ENCODE peak calls at places on chromosomes 5 and 9, in seven cellular contexts. One of them, this sample, is unnamed.

GRCh38 chr5:124596595-124597388 is 149.6 kb downstream of the ZNF608 start:
- DNase-seq in cardiac fibroblast: peak; percentile 76
- DNase-seq in spleen: no peak
- DNase-seq in AG04450: peak; percentile 82
- DNase-seq in esophagus muscularis mucosa: no peak
- DNase-seq in colonic mucosa: no peak
- DNase-seq in AG10803: peak; percentile 65
- DNase-seq in this sample: peak; percentile 73

GRCh38 chr5:173144200-173145176 is at the start of gene BNIP1:
- DNase-seq in cardiac fibroblast: peak; percentile 95
- DNase-seq in spleen: peak; percentile 99
- DNase-seq in AG04450: peak; percentile 91
- DNase-seq in esophagus muscularis mucosa: peak; percentile 98
- DNase-seq in colonic mucosa: peak; percentile 100
- DNase-seq in AG10803: peak; percentile 90
- DNase-seq in this sample: peak; percentile 96

GRCh38 chr9:94213513-94214124 is 45.5 kb upstream of the ZNF169 start:
- DNase-seq in cardiac fibroblast: peak; percentile 84
- DNase-seq in spleen: peak; percentile 88
- DNase-seq in AG04450: peak; percentile 39
- DNase-seq in esophagus muscularis mucosa: peak; percentile 95
- DNase-seq in colonic mucosa: peak; percentile 79
- DNase-seq in AG10803: peak; percentile 73
- DNase-seq in this sample: peak; percentile 92

GRCh38 chr5:36398137-36398536 is 96.4 kb upstream of the RANBP3L start:
- DNase-seq in cardiac fibroblast: peak; percentile 75
- DNase-seq in spleen: no peak
- DNase-seq in AG04450: no peak
- DNase-seq in esophagus muscularis mucosa: no peak
- DNase-seq in colonic mucosa: no peak
- DNase-seq in AG10803: peak; percentile 69
- DNase-seq in this sample: peak; percentile 13

GRCh38 chr5:131622633-131623032 is 12.4 kb downstream of the RAPGEF6 start:
- DNase-seq in cardiac fibroblast: peak; percentile 57
- DNase-seq in spleen: no peak
- DNase-seq in AG04450: no peak
- DNase-seq in esophagus muscularis mucosa: no peak
- DNase-seq in colonic mucosa: no peak
- DNase-seq in AG10803: peak; percentile 45
- DNase-seq in this sample: peak; percentile 53

GRCh38 chr9:63817622-63818518 is 1467.1 kb downstream of the FOXD4L5 start:
- DNase-seq in cardiac fibroblast: peak; percentile 11
- DNase-seq in spleen: peak; percentile 97
- DNase-seq in AG04450: no peak
- DNase-seq in esophagus muscularis mucosa: peak; percentile 97
- DNase-seq in colonic mucosa: peak; percentile 56
- DNase-seq in AG10803: peak; percentile 3
- DNase-seq in this sample: peak; percentile 84

GRCh38 chr5:43073597-43074546 is 33.8 kb upstream of the ANXA2R start:
- DNase-seq in cardiac fibroblast: peak; percentile 54
- DNase-seq in spleen: no peak
- DNase-seq in AG04450: no peak
- DNase-seq in esophagus muscularis mucosa: no peak
- DNase-seq in colonic mucosa: peak; percentile 68
- DNase-seq in AG10803: peak; percentile 46
- DNase-seq in this sample: no peak

GRCh38 chr9:119234636-119235035 is 134.6 kb downstream of the BRINP1 start:
- DNase-seq in cardiac fibroblast: no peak
- DNase-seq in spleen: no peak
- DNase-seq in AG04450: no peak
- DNase-seq in esophagus muscularis mucosa: no peak
- DNase-seq in colonic mucosa: no peak
- DNase-seq in AG10803: no peak
- DNase-seq in this sample: no peak

GRCh38 chr9:86181379-86182315 is 77.8 kb downstream of the C9orf153 start:
- DNase-seq in cardiac fibroblast: no peak
- DNase-seq in spleen: no peak
- DNase-seq in AG04450: no peak
- DNase-seq in esophagus muscularis mucosa: no peak
- DNase-seq in colonic mucosa: no peak
- DNase-seq in AG10803: no peak
- DNase-seq in this sample: peak; percentile 36

GRCh38 chr5:115372121-115372520 is 75.7 kb upstream of the CCDC112 start:
- DNase-seq in cardiac fibroblast: peak; percentile 49
- DNase-seq in spleen: no peak
- DNase-seq in AG04450: no peak
- DNase-seq in esophagus muscularis mucosa: no peak
- DNase-seq in colonic mucosa: no peak
- DNase-seq in AG10803: peak; percentile 56
- DNase-seq in this sample: no peak

GRCh38 chr9:19768798-19769197 is 20.0 kb downstream of the SLC24A2 start:
- DNase-seq in cardiac fibroblast: no peak
- DNase-seq in spleen: no peak
- DNase-seq in AG04450: no peak
- DNase-seq in esophagus muscularis mucosa: no peak
- DNase-seq in colonic mucosa: no peak
- DNase-seq in AG10803: no peak
- DNase-seq in this sample: no peak

GRCh38 chr5:146475190-146475801 is 28.2 kb downstream of the TCERG1 start:
- DNase-seq in cardiac fibroblast: no peak
- DNase-seq in spleen: no peak
- DNase-seq in AG04450: no peak
- DNase-seq in esophagus muscularis mucosa: no peak
- DNase-seq in colonic mucosa: no peak
- DNase-seq in AG10803: no peak
- DNase-seq in this sample: no peak

GRCh38 chr5:142795246-142795645 is 25.1 kb downstream of the ARHGAP26 start:
- DNase-seq in cardiac fibroblast: no peak
- DNase-seq in spleen: no peak
- DNase-seq in AG04450: no peak
- DNase-seq in esophagus muscularis mucosa: no peak
- DNase-seq in colonic mucosa: no peak
- DNase-seq in AG10803: no peak
- DNase-seq in this sample: no peak

GRCh38 chr9:37179576-37179975 is 59.2 kb downstream of the ZCCHC7 start:
- DNase-seq in cardiac fibroblast: no peak
- DNase-seq in spleen: no peak
- DNase-seq in AG04450: no peak
- DNase-seq in esophagus muscularis mucosa: no peak
- DNase-seq in colonic mucosa: no peak
- DNase-seq in AG10803: no peak
- DNase-seq in this sample: no peak

GRCh38 chr9:72477862-72478564 is 43.4 kb upstream of the TMC1 start:
- DNase-seq in cardiac fibroblast: peak; percentile 71
- DNase-seq in spleen: no peak
- DNase-seq in AG04450: no peak
- DNase-seq in esophagus muscularis mucosa: no peak
- DNase-seq in colonic mucosa: peak; percentile 64
- DNase-seq in AG10803: peak; percentile 69
- DNase-seq in this sample: peak; percentile 95

GRCh38 chr9:133460405-133461175 is 812 bp downstream of the CACFD1 start:
- DNase-seq in cardiac fibroblast: peak; percentile 32
- DNase-seq in spleen: no peak
- DNase-seq in AG04450: no peak
- DNase-seq in esophagus muscularis mucosa: no peak
- DNase-seq in colonic mucosa: peak; percentile 91
- DNase-seq in AG10803: peak; percentile 7
- DNase-seq in this sample: peak; percentile 92

GRCh38 chr9:18982246-18982589 is 50.8 kb downstream of the SAXO1 start:
- DNase-seq in cardiac fibroblast: no peak
- DNase-seq in spleen: no peak
- DNase-seq in AG04450: no peak
- DNase-seq in esophagus muscularis mucosa: peak; percentile 45
- DNase-seq in colonic mucosa: no peak
- DNase-seq in AG10803: no peak
- DNase-seq in this sample: no peak

GRCh38 chr5:13250450-13251291 is 693.8 kb downstream of the DNAH5 start:
- DNase-seq in cardiac fibroblast: no peak
- DNase-seq in spleen: no peak
- DNase-seq in AG04450: no peak
- DNase-seq in esophagus muscularis mucosa: no peak
- DNase-seq in colonic mucosa: no peak
- DNase-seq in AG10803: peak; percentile 1
- DNase-seq in this sample: no peak

GRCh38 chr9:33917036-33917435 is 100.1 kb downstream of the UBE2R2 start:
- DNase-seq in cardiac fibroblast: no peak
- DNase-seq in spleen: no peak
- DNase-seq in AG04450: no peak
- DNase-seq in esophagus muscularis mucosa: no peak
- DNase-seq in colonic mucosa: no peak
- DNase-seq in AG10803: no peak
- DNase-seq in this sample: no peak

GRCh38 chr9:131672451-131672850 is 67.4 kb downstream of the RAPGEF1 start:
- DNase-seq in cardiac fibroblast: no peak
- DNase-seq in spleen: no peak
- DNase-seq in AG04450: no peak
- DNase-seq in esophagus muscularis mucosa: no peak
- DNase-seq in colonic mucosa: no peak
- DNase-seq in AG10803: no peak
- DNase-seq in this sample: peak; percentile 50

DNA sequence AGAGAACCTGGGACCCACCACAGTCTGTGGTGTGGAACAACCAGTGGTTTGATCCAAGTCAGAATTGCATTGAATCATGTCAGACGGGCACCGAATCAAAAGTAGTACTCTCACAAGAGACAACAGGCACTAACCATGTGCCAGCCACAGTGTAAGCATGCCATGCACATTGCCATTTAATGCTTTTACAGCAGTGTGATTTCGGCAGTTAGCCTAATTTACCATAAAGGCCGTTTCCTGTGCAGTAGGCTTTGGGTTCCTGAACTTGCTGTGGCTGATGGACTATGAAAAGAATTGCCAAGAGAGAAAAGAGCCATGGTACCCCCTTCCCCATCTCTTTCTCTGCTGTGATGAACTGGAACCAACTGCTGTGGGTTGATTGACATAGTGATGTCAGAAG is 540.6 kb downstream of the EBF1 start:
- DNase-seq in cardiac fibroblast: no peak
- DNase-seq in spleen: no peak
- DNase-seq in AG04450: no peak
- DNase-seq in esophagus muscularis mucosa: peak; percentile 60
- DNase-seq in colonic mucosa: no peak
- DNase-seq in AG10803: no peak
- DNase-seq in this sample: no peak
- H3K4me3 ChIP-seq in cardiac fibroblast: no peak overlapping the region
- H3K4me3 ChIP-seq in spleen: no peak overlapping the region
- H3K4me3 ChIP-seq in AG04450: no peak overlapping the region
- H3K4me3 ChIP-seq in esophagus muscularis mucosa: no peak overlapping the region
- H3K4me3 ChIP-seq in colonic mucosa: no peak overlapping the region
- H3K4me3 ChIP-seq in AG10803: no peak overlapping the region
- H3K4me3 ChIP-seq in this sample: no peak overlapping the region

DNA sequence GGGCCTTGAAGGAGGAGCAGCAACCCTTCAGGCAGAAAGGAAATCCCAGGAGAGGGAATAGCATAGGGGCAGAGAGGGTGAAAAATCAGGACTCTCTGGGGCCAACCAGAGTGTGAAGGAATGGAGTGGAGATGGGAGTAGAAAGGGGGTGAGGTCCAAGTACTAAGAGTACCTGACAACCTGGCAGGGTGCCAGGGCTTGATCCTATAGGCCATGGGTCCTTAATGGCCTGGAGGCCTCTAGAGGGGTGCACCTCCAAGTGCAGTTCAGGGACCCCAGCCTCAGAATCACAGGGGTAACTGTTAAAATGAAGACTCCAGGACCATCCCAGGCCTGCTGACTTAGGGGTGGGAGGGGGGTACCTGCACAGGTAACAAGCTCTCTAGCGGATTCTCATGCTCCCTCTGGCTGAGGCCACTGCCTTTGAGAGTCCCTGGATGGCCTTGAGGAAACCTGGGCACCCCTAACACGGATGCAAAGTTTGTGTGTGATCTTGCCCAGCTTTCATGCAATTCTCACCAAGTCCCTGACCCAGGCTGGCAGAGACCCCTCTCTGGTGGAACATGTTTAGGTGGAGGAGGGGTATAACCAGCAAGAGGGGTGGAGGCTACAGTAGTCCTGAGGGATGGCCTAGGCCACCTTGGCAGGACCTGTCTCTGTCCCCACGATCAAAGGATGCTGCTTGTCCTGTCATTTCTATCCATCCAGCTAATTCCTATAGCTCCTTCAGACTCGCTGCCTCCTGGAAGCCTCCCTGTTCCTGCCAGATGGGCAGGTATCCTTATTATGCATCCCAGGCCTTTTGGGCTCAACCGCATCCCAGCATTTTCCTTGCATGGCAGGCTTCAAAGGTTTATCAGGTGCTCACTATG is 17.6 kb upstream of the CSF1R start:
- DNase-seq in cardiac fibroblast: no peak
- DNase-seq in spleen: no peak
- DNase-seq in AG04450: no peak
- DNase-seq in esophagus muscularis mucosa: peak; percentile 68
- DNase-seq in colonic mucosa: no peak
- DNase-seq in AG10803: no peak
- DNase-seq in this sample: peak; percentile 14
- H3K4me3 ChIP-seq in cardiac fibroblast: no peak overlapping the region
- H3K4me3 ChIP-seq in spleen: no peak overlapping the region
- H3K4me3 ChIP-seq in AG04450: no peak overlapping the region
- H3K4me3 ChIP-seq in esophagus muscularis mucosa: no peak overlapping the region
- H3K4me3 ChIP-seq in colonic mucosa: no peak overlapping the region
- H3K4me3 ChIP-seq in AG10803: no peak overlapping the region
- H3K4me3 ChIP-seq in this sample: no peak overlapping the region

DNA sequence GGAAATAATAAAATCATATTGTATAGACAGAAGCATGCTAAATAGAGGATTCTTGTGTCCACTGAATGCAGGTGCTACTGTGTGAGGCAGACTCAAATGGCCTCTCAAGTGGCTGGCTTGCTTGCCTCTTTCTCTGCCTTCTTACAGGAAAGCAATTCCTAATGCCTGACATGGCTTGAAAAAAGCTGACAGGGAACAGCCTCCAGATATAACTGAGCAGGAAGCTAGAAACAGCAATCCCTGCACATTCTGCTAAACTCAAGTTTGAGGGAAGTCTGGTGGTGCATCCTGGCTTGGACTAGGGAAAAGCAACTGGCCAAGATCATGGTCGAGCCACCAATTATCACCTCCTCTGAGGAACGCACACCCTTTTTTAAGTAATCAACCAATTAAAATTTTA is 290.6 kb upstream of the ANKRD55 start:
- DNase-seq in cardiac fibroblast: peak; percentile 45
- DNase-seq in spleen: no peak
- DNase-seq in AG04450: no peak
- DNase-seq in esophagus muscularis mucosa: no peak
- DNase-seq in colonic mucosa: no peak
- DNase-seq in AG10803: no peak
- DNase-seq in this sample: no peak
- H3K4me3 ChIP-seq in cardiac fibroblast: no peak overlapping the region
- H3K4me3 ChIP-seq in spleen: no peak overlapping the region
- H3K4me3 ChIP-seq in AG04450: no peak overlapping the region
- H3K4me3 ChIP-seq in esophagus muscularis mucosa: no peak overlapping the region
- H3K4me3 ChIP-seq in colonic mucosa: no peak overlapping the region
- H3K4me3 ChIP-seq in AG10803: no peak overlapping the region
- H3K4me3 ChIP-seq in this sample: no peak overlapping the region

DNA sequence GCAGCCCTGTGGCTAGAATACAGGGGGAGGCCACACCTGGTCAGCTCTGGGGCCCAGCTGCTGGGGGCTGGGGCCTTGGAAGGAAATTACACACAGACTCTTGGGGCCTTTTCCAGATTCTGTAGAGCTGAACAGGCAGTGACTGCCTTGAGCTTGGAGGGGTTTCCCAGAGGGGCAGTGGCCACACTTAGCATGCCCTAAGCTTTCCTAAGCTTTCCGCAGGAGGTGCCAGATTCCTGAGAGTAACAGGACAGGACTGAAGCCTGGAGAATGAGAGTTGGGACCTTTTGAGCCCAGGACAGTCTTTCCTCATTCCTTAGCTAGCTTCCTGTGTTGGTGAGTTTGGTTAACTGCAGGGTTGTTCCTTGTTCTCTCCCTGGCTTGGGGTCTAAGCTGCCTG is 1.4 kb downstream of the TBC1D13 start:
- DNase-seq in cardiac fibroblast: no peak
- DNase-seq in spleen: no peak
- DNase-seq in AG04450: no peak
- DNase-seq in esophagus muscularis mucosa: no peak
- DNase-seq in colonic mucosa: no peak
- DNase-seq in AG10803: no peak
- DNase-seq in this sample: no peak
- H3K4me3 ChIP-seq in cardiac fibroblast: peak overlapping the region; percentile 100
- H3K4me3 ChIP-seq in spleen: peak overlapping the region; percentile 91
- H3K4me3 ChIP-seq in AG04450: peak overlapping the region; percentile 94
- H3K4me3 ChIP-seq in esophagus muscularis mucosa: peak overlapping the region; percentile 100
- H3K4me3 ChIP-seq in colonic mucosa: no peak overlapping the region
- H3K4me3 ChIP-seq in AG10803: peak overlapping the region; percentile 99
- H3K4me3 ChIP-seq in this sample: peak overlapping the region; percentile 96